ENCODE peak calls at places on chromosomes 16 and 17, in six cellular contexts. H, S, M, I, E and A are unnamed samples.
A peak's percentile ranks its signal among the peaks of the same experiment; 100 is the strongest.

GRCh38 chr17:60538726-60539125 is 12.7 kb upstream of the APPBP2 start:
- DNase-seq in H (no peak), S (no peak), M (no peak), I (no peak), E (no peak), A (no peak)

GRCh38 chr17:75689441-75689873 is 22.3 kb downstream of the SAP30BP start:
- DNase-seq in H (no peak), S (no peak), M (no peak), I (no peak), E (no peak), A (no peak)

GRCh38 chr17:74815671-74816370 is 39.7 kb upstream of the NAT9 start:
- DNase-seq in H (no peak), S (no peak), M (no peak), I (no peak), E (no peak), A (no peak)

GRCh38 chr17:7814969-7815368 is 19.0 kb upstream of the KDM6B start:
- DNase-seq in H (no peak), S (no peak), M (no peak), I (no peak), E (no peak), A (no peak)

GRCh38 chr17:66714046-66715023 is 120.6 kb upstream of the CACNG5 start:
- DNase-seq in H (no peak), S (no peak), M (no peak), I (no peak), E (no peak), A (no peak)

GRCh38 chr16:81752876-81753227 is 26.2 kb upstream of the PLCG2 start:
- DNase-seq in H (no peak), S (no peak), M (no peak), I (no peak), E (no peak), A (no peak)

GRCh38 chr17:63356275-63356905 is 89.7 kb downstream of the CYB561 start:
- DNase-seq in H (no peak), S (no peak), M (no peak), I (peak; percentile 41), E (no peak), A (no peak)

GRCh38 chr16:88005968-88006367 is 54.7 kb downstream of the BANP start:
- DNase-seq in H (peak; percentile 40), S (no peak), M (no peak), I (no peak), E (no peak), A (no peak)

GRCh38 chr17:2777242-2777867 is 18.9 kb upstream of the RAP1GAP2 start:
- DNase-seq in H (no peak), S (no peak), M (no peak), I (no peak), E (no peak), A (no peak)

GRCh38 chr16:68064791-68065365 is 20.3 kb upstream of the NFATC3 start:
- DNase-seq in H (peak; percentile 83), S (peak; percentile 66), M (peak; percentile 77), I (peak; percentile 86), E (peak; percentile 78), A (peak; percentile 49)

GRCh38 chr17:30256756-30257506 is 21.4 kb upstream of the SLC6A4 start:
- DNase-seq in H (no peak), S (no peak), M (no peak), I (no peak), E (no peak), A (no peak)

GRCh38 chr16:85146922-85147651 is 34.8 kb upstream of the CIBAR2 start:
- DNase-seq in H (no peak), S (peak; percentile 66), M (no peak), I (no peak), E (no peak), A (no peak)

GRCh38 chr17:80760501-80760900 is 215.9 kb downstream of the RPTOR start:
- DNase-seq in H (no peak), S (no peak), M (peak; percentile 75), I (no peak), E (no peak), A (no peak)

GRCh38 chr17:2701161-2701995 is 10.2 kb downstream of the CLUH start:
- DNase-seq in H (peak; percentile 61), S (no peak), M (no peak), I (no peak), E (no peak), A (peak; percentile 13)

GRCh38 chr16:27110524-27110896 is 43.8 kb downstream of the C16orf82 start:
- DNase-seq in H (no peak), S (no peak), M (no peak), I (no peak), E (no peak), A (no peak)

GRCh38 chr17:21021208-21021803 is 21.5 kb downstream of the USP22 start:
- DNase-seq in H (no peak), S (no peak), M (no peak), I (no peak), E (no peak), A (no peak)

GRCh38 chr16:17134586-17134985 is 336.2 kb downstream of the XYLT1 start:
- DNase-seq in H (no peak), S (no peak), M (no peak), I (no peak), E (no peak), A (no peak)

GRCh38 chr16:55701442-55702319 is 45.9 kb downstream of the SLC6A2 start:
- DNase-seq in H (no peak), S (peak; percentile 56), M (peak; percentile 52), I (peak; percentile 72), E (peak; percentile 58), A (peak; percentile 37)

GRCh38 chr16:17945080-17945601 is 391.4 kb downstream of the NPIPA8 start:
- DNase-seq in H (no peak), S (no peak), M (no peak), I (no peak), E (no peak), A (no peak)

GRCh38 chr16:29806641-29807425 is 504 bp downstream of the MAZ start:
- DNase-seq in H (peak; percentile 85), S (peak; percentile 66), M (peak; percentile 62), I (peak; percentile 71), E (peak; percentile 67), A (peak; percentile 68)

GRCh38 chr17:35117984-35118383 is 1.7 kb downstream of the RAD51D start:
- DNase-seq in H (no peak), S (no peak), M (no peak), I (no peak), E (no peak), A (no peak)

GRCh38 chr17:63446981-63447687 is 1.0 kb upstream of the CYB561 start:
- DNase-seq in H (no peak), S (no peak), M (peak; percentile 58), I (no peak), E (no peak), A (no peak)

GRCh38 chr16:22624038-22624656 is 113.5 kb downstream of the NPIPB5 start:
- DNase-seq in H (no peak), S (no peak), M (no peak), I (no peak), E (no peak), A (no peak)

DNA sequence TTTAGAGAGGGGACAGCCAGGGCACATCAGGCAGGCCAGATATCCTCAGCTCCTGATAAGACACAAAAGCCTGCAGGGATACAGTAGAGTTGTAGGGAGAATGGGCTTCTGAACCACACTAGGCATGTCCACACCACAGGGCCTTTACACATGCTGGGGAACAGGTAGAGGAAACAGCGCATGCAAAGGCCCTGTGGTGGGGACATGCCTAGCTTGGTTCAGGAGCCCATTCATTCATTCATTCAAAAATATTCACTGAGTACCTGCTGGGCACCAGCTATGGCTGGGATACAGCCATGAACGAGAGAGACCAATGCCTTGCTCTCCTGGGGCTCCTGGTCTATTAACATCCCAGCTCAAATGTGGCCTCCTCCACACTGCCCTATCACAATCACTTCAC is 4.4 kb downstream of the CPNE2 start:
- DNase-seq in H (no peak), S (no peak), M (no peak), I (no peak), E (no peak), A (no peak)
- H3K4me1 ChIP-seq in H (peaks cover 28% of the 10 kb centered on the region), S (peaks cover 3% of the 10 kb centered on the region), M (no peaks in the 10 kb centered on the region), I (peaks cover 3% of the 10 kb centered on the region), E (peaks cover 5% of the 10 kb centered on the region), A (peaks cover 6% of the 10 kb centered on the region)

DNA sequence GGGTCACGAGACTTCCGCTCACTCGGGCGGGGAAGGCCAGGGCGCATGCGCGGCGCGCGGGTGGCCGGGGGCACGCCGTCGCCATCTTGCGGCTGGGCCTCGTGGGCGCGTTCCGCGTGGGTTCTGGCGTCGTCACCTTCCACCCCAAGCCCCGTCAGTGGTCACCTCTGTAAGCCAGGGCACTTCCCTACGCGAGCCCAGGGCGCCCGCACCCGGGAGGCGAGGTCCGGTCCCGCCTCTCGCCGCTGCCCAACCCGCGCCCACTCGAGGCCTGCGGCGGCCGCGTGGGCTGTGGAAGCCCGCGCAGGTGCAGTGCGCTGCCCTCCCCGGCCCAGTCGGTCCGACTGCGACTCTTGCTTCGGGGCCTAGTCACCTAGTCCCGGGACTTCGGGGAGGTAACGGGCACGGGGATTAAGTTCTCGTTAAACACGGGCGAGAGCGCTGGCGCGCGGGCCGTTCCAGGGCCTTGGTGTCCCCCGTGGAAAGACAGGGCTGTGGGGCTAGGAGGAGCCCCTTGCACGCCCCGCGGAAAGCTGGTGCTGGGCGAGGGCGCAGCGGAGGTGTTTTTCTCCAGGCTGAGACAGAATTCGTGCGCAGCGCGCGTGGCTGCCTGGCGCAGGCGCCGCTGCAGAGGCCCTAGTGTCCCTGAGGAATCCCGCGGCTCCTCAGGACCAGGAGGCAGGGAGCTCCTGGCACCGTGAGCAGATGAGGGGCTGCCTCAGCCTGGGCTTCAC is 417 bp upstream of the ARHGDIA start:
- DNase-seq in H (peak; percentile 97), S (peak; percentile 96), M (peak; percentile 96), I (peak; percentile 96), E (peak; percentile 96), A (peak; percentile 93)
- TF ChIP-seq CTCF in H (peak; percentile 26), S (peak; percentile 56), M (no peak), I (peak; percentile 33), E (peak; percentile 18), A (no peak)

GRCh38 chr16:16019488-16019887 is 70.1 kb downstream of the ABCC1 start:
- DNase-seq in H (peak; percentile 83), S (no peak), M (no peak), I (no peak), E (no peak), A (no peak)
- H3K27ac ChIP-seq in H (no peak overlapping the region), S (no peak overlapping the region), M (no peak overlapping the region), I (no peak overlapping the region), E (no peak overlapping the region), A (no peak overlapping the region)

GRCh38 chr16:73025111-73025505 is 22.8 kb downstream of the ZFHX3 start:
- DNase-seq in H (peak; percentile 82), S (peak; percentile 42), M (no peak), I (no peak), E (peak; percentile 32), A (no peak)
- H3K4me1 ChIP-seq in H (peaks cover 100% of the 10 kb centered on the region), S (peaks cover 8% of the 10 kb centered on the region), M (no peaks in the 10 kb centered on the region), I (peaks cover 38% of the 10 kb centered on the region), E (peaks cover 86% of the 10 kb centered on the region), A (no peaks in the 10 kb centered on the region)